ENCODE peak calls at places on chromosomes 13 and 19, in ten cellular contexts. One of them, this sample, is unnamed.
A peak's percentile ranks its signal among the peaks of the same experiment; 100 is the strongest.

GRCh38 chr19:40803857-40804782 is 5.1 kb downstream of the EGLN2 start:
- DNase-seq in lower leg skin: no peak
- DNase-seq in breast epithelium: no peak
- DNase-seq in heart left ventricle: peak; percentile 75
- DNase-seq in esophagus squamous epithelium: peak; percentile 55
- DNase-seq in H1: no peak
- DNase-seq in IMR-90: no peak
- DNase-seq in HepG2: peak; percentile 52
- DNase-seq in ovary: no peak
- DNase-seq in stomach: peak; percentile 83
- DNase-seq in this sample: peak; percentile 90

GRCh38 chr13:34654682-34655081 is 287.4 kb upstream of the NBEA start:
- DNase-seq in lower leg skin: no peak
- DNase-seq in breast epithelium: no peak
- DNase-seq in heart left ventricle: no peak
- DNase-seq in esophagus squamous epithelium: no peak
- DNase-seq in H1: no peak
- DNase-seq in IMR-90: no peak
- DNase-seq in HepG2: no peak
- DNase-seq in ovary: no peak
- DNase-seq in stomach: no peak
- DNase-seq in this sample: no peak

GRCh38 chr19:5023128-5023571 is 54.2 kb downstream of the KDM4B start:
- DNase-seq in lower leg skin: no peak
- DNase-seq in breast epithelium: peak; percentile 75
- DNase-seq in heart left ventricle: no peak
- DNase-seq in esophagus squamous epithelium: no peak
- DNase-seq in H1: no peak
- DNase-seq in IMR-90: no peak
- DNase-seq in HepG2: no peak
- DNase-seq in ovary: no peak
- DNase-seq in stomach: no peak
- DNase-seq in this sample: peak; percentile 96

GRCh38 chr19:372306-372890 is 27.8 kb upstream of the MIER2 start:
- DNase-seq in lower leg skin: no peak
- DNase-seq in breast epithelium: no peak
- DNase-seq in heart left ventricle: peak; percentile 81
- DNase-seq in esophagus squamous epithelium: no peak
- DNase-seq in H1: no peak
- DNase-seq in IMR-90: peak; percentile 70
- DNase-seq in HepG2: no peak
- DNase-seq in ovary: peak; percentile 28
- DNase-seq in stomach: peak; percentile 31
- DNase-seq in this sample: no peak

GRCh38 chr19:19595171-19595701 is 23.3 kb downstream of the PBX4 start:
- DNase-seq in lower leg skin: peak; percentile 47
- DNase-seq in breast epithelium: peak; percentile 31
- DNase-seq in heart left ventricle: no peak
- DNase-seq in esophagus squamous epithelium: no peak
- DNase-seq in H1: no peak
- DNase-seq in IMR-90: peak; percentile 47
- DNase-seq in HepG2: no peak
- DNase-seq in ovary: no peak
- DNase-seq in stomach: peak; percentile 76
- DNase-seq in this sample: peak; percentile 92

GRCh38 chr19:44912854-44913253 is 1.6 kb upstream of the APOC1 start:
- DNase-seq in lower leg skin: no peak
- DNase-seq in breast epithelium: peak; percentile 36
- DNase-seq in heart left ventricle: no peak
- DNase-seq in esophagus squamous epithelium: no peak
- DNase-seq in H1: no peak
- DNase-seq in IMR-90: no peak
- DNase-seq in HepG2: peak; percentile 72
- DNase-seq in ovary: peak; percentile 49
- DNase-seq in stomach: no peak
- DNase-seq in this sample: no peak

GRCh38 chr19:30693179-30693578 is 321.0 kb downstream of the ZNF536 start:
- DNase-seq in lower leg skin: no peak
- DNase-seq in breast epithelium: no peak
- DNase-seq in heart left ventricle: no peak
- DNase-seq in esophagus squamous epithelium: no peak
- DNase-seq in H1: no peak
- DNase-seq in IMR-90: no peak
- DNase-seq in HepG2: no peak
- DNase-seq in ovary: no peak
- DNase-seq in stomach: no peak
- DNase-seq in this sample: no peak

GRCh38 chr19:3535235-3535921 is 3.6 kb upstream of the TEKTIP1 start:
- DNase-seq in lower leg skin: no peak
- DNase-seq in breast epithelium: no peak
- DNase-seq in heart left ventricle: no peak
- DNase-seq in esophagus squamous epithelium: no peak
- DNase-seq in H1: no peak
- DNase-seq in IMR-90: no peak
- DNase-seq in HepG2: no peak
- DNase-seq in ovary: no peak
- DNase-seq in stomach: no peak
- DNase-seq in this sample: no peak

GRCh38 chr19:49091391-49092038 is 6.3 kb downstream of the SNRNP70 start:
- DNase-seq in lower leg skin: no peak
- DNase-seq in breast epithelium: no peak
- DNase-seq in heart left ventricle: no peak
- DNase-seq in esophagus squamous epithelium: no peak
- DNase-seq in H1: no peak
- DNase-seq in IMR-90: no peak
- DNase-seq in HepG2: no peak
- DNase-seq in ovary: no peak
- DNase-seq in stomach: no peak
- DNase-seq in this sample: no peak

GRCh38 chr19:49098795-49099194 is 13.5 kb downstream of the SNRNP70 start:
- DNase-seq in lower leg skin: no peak
- DNase-seq in breast epithelium: no peak
- DNase-seq in heart left ventricle: no peak
- DNase-seq in esophagus squamous epithelium: no peak
- DNase-seq in H1: no peak
- DNase-seq in IMR-90: no peak
- DNase-seq in HepG2: no peak
- DNase-seq in ovary: no peak
- DNase-seq in stomach: peak; percentile 53
- DNase-seq in this sample: peak; percentile 37

GRCh38 chr19:49092686-49093085 is 7.4 kb downstream of the SNRNP70 start:
- DNase-seq in lower leg skin: no peak
- DNase-seq in breast epithelium: no peak
- DNase-seq in heart left ventricle: no peak
- DNase-seq in esophagus squamous epithelium: no peak
- DNase-seq in H1: no peak
- DNase-seq in IMR-90: no peak
- DNase-seq in HepG2: no peak
- DNase-seq in ovary: no peak
- DNase-seq in stomach: no peak
- DNase-seq in this sample: no peak

GRCh38 chr19:49097453-49098288 is 12.4 kb downstream of the SNRNP70 start:
- DNase-seq in lower leg skin: peak; percentile 62
- DNase-seq in breast epithelium: peak; percentile 78
- DNase-seq in heart left ventricle: peak; percentile 56
- DNase-seq in esophagus squamous epithelium: no peak
- DNase-seq in H1: peak; percentile 90
- DNase-seq in IMR-90: peak; percentile 72
- DNase-seq in HepG2: peak; percentile 55
- DNase-seq in ovary: peak; percentile 71
- DNase-seq in stomach: peak; percentile 82
- DNase-seq in this sample: peak; percentile 66

DNA sequence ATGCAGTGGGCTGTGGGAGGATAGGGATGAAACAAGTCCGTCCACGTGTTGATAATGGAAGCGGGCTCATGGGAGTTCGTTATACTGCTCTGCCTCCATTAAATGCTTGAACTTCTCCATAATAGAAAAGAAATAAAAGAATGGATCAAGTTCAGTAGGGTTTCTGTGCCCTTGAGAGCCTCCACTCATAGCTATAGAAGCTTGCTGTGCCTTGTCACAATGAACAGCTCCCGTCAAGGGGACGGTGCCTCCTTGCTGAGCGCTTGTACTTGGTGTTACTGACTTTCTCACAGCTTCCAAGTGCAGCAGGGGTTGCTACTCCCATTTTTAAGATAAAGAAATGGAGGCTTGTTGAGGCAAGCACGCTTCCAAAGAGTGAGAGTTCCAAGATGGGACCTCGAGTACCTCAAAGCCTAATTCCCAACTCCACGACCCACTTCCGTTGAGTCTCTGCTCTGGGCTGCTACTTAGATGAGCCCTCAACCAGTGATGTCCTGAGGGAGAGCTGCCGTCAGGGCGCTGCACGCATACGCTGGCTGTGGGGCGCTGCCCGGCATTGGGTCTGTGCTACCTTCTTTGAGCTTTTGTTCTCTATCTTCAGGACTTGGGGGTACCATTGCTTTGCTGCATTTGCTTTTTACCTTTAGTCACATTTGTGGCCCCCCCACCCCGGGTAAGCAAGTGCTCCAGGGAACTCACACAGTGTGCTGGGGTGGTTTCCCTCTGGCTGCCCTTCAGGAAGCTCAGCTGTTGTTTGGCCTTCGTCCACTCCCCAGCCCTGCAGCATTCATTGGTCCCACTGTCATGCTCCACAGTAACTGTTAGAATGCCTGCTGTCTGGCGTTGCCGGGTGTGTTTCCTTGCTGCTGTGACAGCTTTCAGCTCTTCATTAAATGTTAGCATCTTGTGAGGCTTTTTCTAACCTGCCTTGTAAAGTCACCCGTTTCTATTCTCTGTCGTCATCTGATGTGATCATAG is 9.5 kb downstream of the SNRNP70 start:
- DNase-seq in lower leg skin: no peak
- DNase-seq in breast epithelium: no peak
- DNase-seq in heart left ventricle: peak; percentile 69
- DNase-seq in esophagus squamous epithelium: no peak
- DNase-seq in H1: no peak
- DNase-seq in IMR-90: no peak
- DNase-seq in HepG2: no peak
- DNase-seq in ovary: no peak
- DNase-seq in stomach: no peak
- DNase-seq in this sample: no peak
- TF ChIP-seq POLR2A in lower leg skin: no peak
- TF ChIP-seq POLR2A in breast epithelium: no peak
- TF ChIP-seq POLR2A in heart left ventricle: no peak
- TF ChIP-seq POLR2A in esophagus squamous epithelium: no peak
- TF ChIP-seq POLR2A in H1: peak; percentile 44
- TF ChIP-seq POLR2A in IMR-90: no peak
- TF ChIP-seq POLR2A in HepG2: no peak
- TF ChIP-seq POLR2A in ovary: no peak
- TF ChIP-seq POLR2A in stomach: no peak
- TF ChIP-seq POLR2A in this sample: no peak

GRCh38 chr19:13014101-13014920 is 19.0 kb downstream of the NFIX start:
- DNase-seq in lower leg skin: no peak
- DNase-seq in breast epithelium: no peak
- DNase-seq in heart left ventricle: no peak
- DNase-seq in esophagus squamous epithelium: no peak
- DNase-seq in H1: peak; percentile 71
- DNase-seq in IMR-90: no peak
- DNase-seq in HepG2: no peak
- DNase-seq in ovary: no peak
- DNase-seq in stomach: no peak
- DNase-seq in this sample: peak; percentile 62
- H3K4me3 ChIP-seq in lower leg skin: no peak overlapping the region
- H3K4me3 ChIP-seq in breast epithelium: peak overlapping the region; percentile 44
- H3K4me3 ChIP-seq in heart left ventricle: peak overlapping the region; percentile 54
- H3K4me3 ChIP-seq in esophagus squamous epithelium: peak overlapping the region; percentile 44
- H3K4me3 ChIP-seq in H1: no peak overlapping the region
- H3K4me3 ChIP-seq in IMR-90: no peak overlapping the region
- H3K4me3 ChIP-seq in HepG2: no peak overlapping the region
- H3K4me3 ChIP-seq in ovary: peak overlapping the region; percentile 46
- H3K4me3 ChIP-seq in stomach: peak overlapping the region; percentile 32
- H3K4me3 ChIP-seq in this sample: no peak overlapping the region

DNA sequence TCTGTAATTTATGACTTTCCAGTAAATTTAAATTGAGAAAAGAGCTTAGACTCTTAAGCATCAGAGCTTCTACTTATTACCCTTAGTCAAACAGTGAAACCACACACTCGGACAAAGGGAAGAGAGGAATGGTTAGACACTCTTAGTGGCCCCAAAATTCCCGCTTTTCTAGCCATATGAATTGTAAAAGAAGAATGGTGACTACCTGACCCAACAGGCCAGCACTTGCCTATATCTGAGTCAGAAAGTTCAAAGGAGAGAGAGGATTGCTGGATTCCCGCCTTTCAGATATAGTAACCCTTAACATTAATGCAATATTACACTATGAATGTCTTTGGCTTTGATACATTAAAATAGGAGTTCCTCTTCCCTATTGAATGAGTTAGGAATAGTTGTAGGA is 317.3 kb downstream of the PCDH17 start:
- DNase-seq in lower leg skin: no peak
- DNase-seq in breast epithelium: no peak
- DNase-seq in heart left ventricle: no peak
- DNase-seq in esophagus squamous epithelium: no peak
- DNase-seq in H1: no peak
- DNase-seq in IMR-90: no peak
- DNase-seq in HepG2: no peak
- DNase-seq in ovary: no peak
- DNase-seq in stomach: no peak
- DNase-seq in this sample: no peak
- TF ChIP-seq CTCF in lower leg skin: no peak
- TF ChIP-seq CTCF in breast epithelium: no peak
- TF ChIP-seq CTCF in heart left ventricle: no peak
- TF ChIP-seq CTCF in esophagus squamous epithelium: no peak
- TF ChIP-seq CTCF in H1: no peak
- TF ChIP-seq CTCF in IMR-90: no peak
- TF ChIP-seq CTCF in HepG2: no peak
- TF ChIP-seq CTCF in ovary: no peak
- TF ChIP-seq CTCF in stomach: no peak
- TF ChIP-seq CTCF in this sample: no peak

GRCh38 chr19:13840751-13841338 is 36.1 kb upstream of the NANOS3 start:
- DNase-seq in lower leg skin: no peak
- DNase-seq in breast epithelium: no peak
- DNase-seq in heart left ventricle: no peak
- DNase-seq in esophagus squamous epithelium: no peak
- DNase-seq in H1: no peak
- DNase-seq in IMR-90: no peak
- DNase-seq in HepG2: no peak
- DNase-seq in ovary: no peak
- DNase-seq in stomach: no peak
- DNase-seq in this sample: no peak

GRCh38 chr19:13839938-13840750 is 36.8 kb upstream of the NANOS3 start:
- DNase-seq in lower leg skin: no peak
- DNase-seq in breast epithelium: peak; percentile 71
- DNase-seq in heart left ventricle: peak; percentile 83
- DNase-seq in esophagus squamous epithelium: no peak
- DNase-seq in H1: no peak
- DNase-seq in IMR-90: peak; percentile 51
- DNase-seq in HepG2: no peak
- DNase-seq in ovary: peak; percentile 59
- DNase-seq in stomach: peak; percentile 75
- DNase-seq in this sample: peak; percentile 47

GRCh38 chr19:13842294-13843103 is 34.4 kb upstream of the NANOS3 start:
- DNase-seq in lower leg skin: peak; percentile 85
- DNase-seq in breast epithelium: peak; percentile 90
- DNase-seq in heart left ventricle: peak; percentile 91
- DNase-seq in esophagus squamous epithelium: no peak
- DNase-seq in H1: no peak
- DNase-seq in IMR-90: peak; percentile 65
- DNase-seq in HepG2: no peak
- DNase-seq in ovary: peak; percentile 93
- DNase-seq in stomach: peak; percentile 85
- DNase-seq in this sample: peak; percentile 83

GRCh38 chr19:13843104-13843921 is 33.6 kb upstream of the NANOS3 start:
- DNase-seq in lower leg skin: peak; percentile 77
- DNase-seq in breast epithelium: peak; percentile 92
- DNase-seq in heart left ventricle: peak; percentile 90
- DNase-seq in esophagus squamous epithelium: no peak
- DNase-seq in H1: peak; percentile 68
- DNase-seq in IMR-90: peak; percentile 47
- DNase-seq in HepG2: no peak
- DNase-seq in ovary: peak; percentile 78
- DNase-seq in stomach: peak; percentile 78
- DNase-seq in this sample: peak; percentile 64

GRCh38 chr19:13841339-13842293 is 35.3 kb upstream of the NANOS3 start:
- DNase-seq in lower leg skin: peak; percentile 79
- DNase-seq in breast epithelium: peak; percentile 91
- DNase-seq in heart left ventricle: peak; percentile 64
- DNase-seq in esophagus squamous epithelium: no peak
- DNase-seq in H1: no peak
- DNase-seq in IMR-90: no peak
- DNase-seq in HepG2: no peak
- DNase-seq in ovary: peak; percentile 63
- DNase-seq in stomach: peak; percentile 78
- DNase-seq in this sample: peak; percentile 52
- TF ChIP-seq POLR2A in lower leg skin: no peak
- TF ChIP-seq POLR2A in breast epithelium: peak; percentile 35
- TF ChIP-seq POLR2A in heart left ventricle: peak; percentile 15
- TF ChIP-seq POLR2A in esophagus squamous epithelium: peak; percentile 51
- TF ChIP-seq POLR2A in H1: peak; percentile 37
- TF ChIP-seq POLR2A in IMR-90: peak; percentile 19
- TF ChIP-seq POLR2A in HepG2: peak; percentile 9
- TF ChIP-seq POLR2A in ovary: peak; percentile 25
- TF ChIP-seq POLR2A in stomach: no peak
- TF ChIP-seq POLR2A in this sample: no peak